ENCODE peak calls at places on chromosomes 16 and 17, in eight cellular contexts. One of them, this sample, is unnamed.

GRCh38 chr17:73427198-73427597 is 115.4 kb upstream of the CDC42EP4 start:
- DNase-seq in endothelial cell: no peak
- DNase-seq in germinal center: no peak
- DNase-seq in GM12891: no peak
- DNase-seq in H9: no peak
- DNase-seq in SW480: no peak
- DNase-seq in hippocampal formation: no peak
- DNase-seq in myocyte: no peak
- DNase-seq in this sample: no peak

GRCh38 chr17:57810740-57811632 is 38.9 kb downstream of the MRPS23 start:
- DNase-seq in germinal center: peak
- DNase-seq in myocyte: peak
- DNase-seq in hippocampal formation: peak
- DNase-seq in endothelial cell: no peak
- DNase-seq in GM12891: no peak
- DNase-seq in H9: peak
- DNase-seq in SW480: no peak
- DNase-seq in this sample: no peak

GRCh38 chr17:60149691-60150582 is at the start of gene CA4:
- DNase-seq in germinal center: no peak
- DNase-seq in hippocampal formation: no peak
- DNase-seq in endothelial cell: no peak
- DNase-seq in H9: peak
- DNase-seq in GM12891: no peak
- DNase-seq in myocyte: no peak
- DNase-seq in SW480: no peak
- DNase-seq in this sample: peak

GRCh38 chr16:57764341-57765159 is 29.0 kb downstream of the KATNB1 start:
- DNase-seq in hippocampal formation: no peak
- DNase-seq in endothelial cell: peak
- DNase-seq in SW480: peak
- DNase-seq in germinal center: peak
- DNase-seq in myocyte: peak
- DNase-seq in H9: peak
- DNase-seq in GM12891: peak
- DNase-seq in this sample: peak

GRCh38 chr16:71373073-71373472 is 14.6 kb downstream of the CALB2 start:
- DNase-seq in endothelial cell: no peak
- DNase-seq in hippocampal formation: no peak
- DNase-seq in GM12891: no peak
- DNase-seq in germinal center: no peak
- DNase-seq in SW480: no peak
- DNase-seq in myocyte: no peak
- DNase-seq in H9: no peak
- DNase-seq in this sample: no peak

GRCh38 chr16:80466024-80466986 is 74.5 kb upstream of the DYNLRB2 start:
- DNase-seq in myocyte: peak
- DNase-seq in endothelial cell: peak
- DNase-seq in hippocampal formation: peak
- DNase-seq in germinal center: peak
- DNase-seq in GM12891: peak
- DNase-seq in SW480: peak
- DNase-seq in H9: peak
- DNase-seq in this sample: peak

GRCh38 chr16:19710991-19711545 is 7.0 kb downstream of the KNOP1 start:
- DNase-seq in hippocampal formation: no peak
- DNase-seq in H9: no peak
- DNase-seq in endothelial cell: no peak
- DNase-seq in myocyte: no peak
- DNase-seq in SW480: no peak
- DNase-seq in GM12891: no peak
- DNase-seq in germinal center: no peak
- DNase-seq in this sample: no peak

GRCh38 chr16:50103764-50104163 is 38.0 kb downstream of the HEATR3 start:
- DNase-seq in GM12891: no peak
- DNase-seq in H9: no peak
- DNase-seq in germinal center: no peak
- DNase-seq in endothelial cell: no peak
- DNase-seq in hippocampal formation: no peak
- DNase-seq in SW480: no peak
- DNase-seq in myocyte: no peak
- DNase-seq in this sample: no peak

GRCh38 chr17:76687278-76688164 is 23.2 kb downstream of the MXRA7 start:
- DNase-seq in H9: no peak
- DNase-seq in endothelial cell: no peak
- DNase-seq in myocyte: no peak
- DNase-seq in hippocampal formation: no peak
- DNase-seq in germinal center: no peak
- DNase-seq in SW480: no peak
- DNase-seq in GM12891: no peak
- DNase-seq in this sample: no peak

GRCh38 chr16:75322706-75323105 is 71.3 kb upstream of the BCAR1 start:
- DNase-seq in SW480: no peak
- DNase-seq in GM12891: no peak
- DNase-seq in germinal center: no peak
- DNase-seq in myocyte: no peak
- DNase-seq in endothelial cell: no peak
- DNase-seq in hippocampal formation: no peak
- DNase-seq in H9: no peak
- DNase-seq in this sample: no peak

GRCh38 chr17:19354123-19354522 is 8.4 kb downstream of the B9D1 start:
- DNase-seq in myocyte: peak
- DNase-seq in germinal center: no peak
- DNase-seq in endothelial cell: no peak
- DNase-seq in hippocampal formation: no peak
- DNase-seq in H9: no peak
- DNase-seq in GM12891: no peak
- DNase-seq in SW480: no peak
- DNase-seq in this sample: no peak

GRCh38 chr16:5851583-5851982 is 754.0 kb upstream of the EEF2KMT start:
- DNase-seq in GM12891: no peak
- DNase-seq in germinal center: no peak
- DNase-seq in H9: no peak
- DNase-seq in endothelial cell: no peak
- DNase-seq in myocyte: no peak
- DNase-seq in hippocampal formation: no peak
- DNase-seq in SW480: peak
- DNase-seq in this sample: no peak

GRCh38 chr17:78576389-78577112 is 645 bp downstream of the DNAH17 start:
- DNase-seq in myocyte: peak
- DNase-seq in SW480: no peak
- DNase-seq in H9: no peak
- DNase-seq in GM12891: no peak
- DNase-seq in germinal center: no peak
- DNase-seq in endothelial cell: no peak
- DNase-seq in hippocampal formation: no peak
- DNase-seq in this sample: no peak

GRCh38 chr16:2331199-2331931 is 9.2 kb downstream of the ABCA3 start:
- DNase-seq in SW480: no peak
- DNase-seq in GM12891: no peak
- DNase-seq in endothelial cell: no peak
- DNase-seq in hippocampal formation: no peak
- DNase-seq in germinal center: no peak
- DNase-seq in H9: no peak
- DNase-seq in myocyte: no peak
- DNase-seq in this sample: no peak

GRCh38 chr17:7589204-7589868 is 558 bp downstream of the SOX15 start:
- DNase-seq in GM12891: peak
- DNase-seq in germinal center: peak
- DNase-seq in myocyte: peak
- DNase-seq in endothelial cell: peak
- DNase-seq in hippocampal formation: peak
- DNase-seq in H9: peak
- DNase-seq in SW480: no peak
- DNase-seq in this sample: peak

GRCh38 chr16:15952265-15952711 is 2.9 kb downstream of the ABCC1 start:
- DNase-seq in GM12891: no peak
- DNase-seq in H9: no peak
- DNase-seq in endothelial cell: no peak
- DNase-seq in myocyte: no peak
- DNase-seq in hippocampal formation: no peak
- DNase-seq in SW480: no peak
- DNase-seq in germinal center: no peak
- DNase-seq in this sample: no peak

GRCh38 chr16:85029413-85029794 is 1.8 kb downstream of the KIAA0513 start:
- DNase-seq in myocyte: no peak
- DNase-seq in SW480: peak
- DNase-seq in endothelial cell: no peak
- DNase-seq in H9: no peak
- DNase-seq in germinal center: no peak
- DNase-seq in hippocampal formation: no peak
- DNase-seq in GM12891: peak
- DNase-seq in this sample: no peak

GRCh38 chr16:1063728-1064127 is 8.8 kb upstream of the SSTR5 start:
- DNase-seq in SW480: peak
- DNase-seq in H9: no peak
- DNase-seq in hippocampal formation: no peak
- DNase-seq in myocyte: no peak
- DNase-seq in endothelial cell: no peak
- DNase-seq in germinal center: no peak
- DNase-seq in GM12891: no peak
- DNase-seq in this sample: no peak

GRCh38 chr17:38353668-38354067 is 2.0 kb downstream of the SOCS7 start:
- DNase-seq in endothelial cell: no peak
- DNase-seq in germinal center: no peak
- DNase-seq in SW480: no peak
- DNase-seq in hippocampal formation: no peak
- DNase-seq in myocyte: no peak
- DNase-seq in H9: no peak
- DNase-seq in GM12891: no peak
- DNase-seq in this sample: no peak

GRCh38 chr17:74592087-74592990 is at the start of gene CD300LD:
- DNase-seq in endothelial cell: no peak
- DNase-seq in GM12891: no peak
- DNase-seq in SW480: no peak
- DNase-seq in germinal center: no peak
- DNase-seq in H9: no peak
- DNase-seq in hippocampal formation: no peak
- DNase-seq in myocyte: no peak
- DNase-seq in this sample: no peak

GRCh38 chr16:86388976-86389375 is 121.4 kb upstream of the FOXF1 start:
- DNase-seq in myocyte: no peak
- DNase-seq in H9: no peak
- DNase-seq in SW480: no peak
- DNase-seq in hippocampal formation: no peak
- DNase-seq in GM12891: no peak
- DNase-seq in endothelial cell: no peak
- DNase-seq in germinal center: no peak
- DNase-seq in this sample: no peak